ENCODE peak calls at places on chromosomes 11 and 22, in four cellular contexts. K, Z, U and S are unnamed samples. For H3K36me3 and H3K4me1, the result is how much of the 10 kb centered on the place peaks cover.

GRCh38 chr11:47469411-47470179 is 20.7 kb upstream of the RAPSN start:
- DNase-seq in K (no peak), Z (no peak), U (no peak), S (no peak)

GRCh38 chr11:61960532-61960931 is 6.9 kb downstream of the FTH1 start:
- DNase-seq in K (peak), Z (no peak), U (no peak), S (no peak)

GRCh38 chr11:124978316-124978715 is 24.3 kb downstream of the CCDC15 start:
- DNase-seq in K (no peak), Z (no peak), U (no peak), S (no peak)

GRCh38 chr11:103961010-103961409 is 75.4 kb upstream of the DDI1 start:
- DNase-seq in K (no peak), Z (no peak), U (no peak), S (no peak)

GRCh38 chr11:57143459-57143858 is 38.3 kb upstream of the LRRC55 start:
- DNase-seq in K (no peak), Z (no peak), U (no peak), S (no peak)

GRCh38 chr22:28882878-28883656 is at the start of gene ZNRF3:
- DNase-seq in K (peak), Z (peak), U (peak), S (peak)

GRCh38 chr11:90916706-90917105 is 693.9 kb upstream of the CHORDC1 start:
- DNase-seq in K (no peak), Z (no peak), U (no peak), S (no peak)

GRCh38 chr11:99371257-99371656 is 350.5 kb downstream of the CNTN5 start:
- DNase-seq in K (no peak), Z (no peak), U (no peak), S (no peak)

GRCh38 chr11:80843266-80843974 is 1402.6 kb upstream of the TENM4 start:
- DNase-seq in K (no peak), Z (no peak), U (no peak), S (no peak)

GRCh38 chr11:107770546-107770945 is 58.7 kb upstream of the SLN start:
- DNase-seq in K (no peak), Z (no peak), U (no peak), S (no peak)

GRCh38 chr22:23380230-23380573 is 199.9 kb downstream of the IGLL1 start:
- DNase-seq in K (no peak), Z (no peak), U (no peak), S (no peak)

GRCh38 chr11:12506502-12506921 is 129.1 kb downstream of the PARVA start:
- DNase-seq in K (no peak), Z (no peak), U (no peak), S (no peak)

GRCh38 chr22:20436309-20437252 is 1.0 kb downstream of the SCARF2 start:
- DNase-seq in K (no peak), Z (no peak), U (no peak), S (peak)

GRCh38 chr11:6201486-6201885 is 2.5 kb downstream of the OR52W1 start:
- DNase-seq in K (no peak), Z (no peak), U (no peak), S (no peak)

GRCh38 chr11:113350646-113351045 is 36.3 kb downstream of the TTC12 start:
- DNase-seq in K (no peak), Z (no peak), U (no peak), S (no peak)

GRCh38 chr11:134282121-134283045 is 6.2 kb downstream of the GLB1L3 start:
- DNase-seq in K (no peak), Z (no peak), U (no peak), S (no peak)

GRCh38 chr11:116225236-116225635 is 547.6 kb downstream of the BUD13 start:
- DNase-seq in K (no peak), Z (no peak), U (no peak), S (no peak)
- H3K36me3 ChIP-seq in K (under half), Z (under half), U (under half), S (under half)

GRCh38 chr11:1531418-1531817 is 40.7 kb downstream of the DUSP8 start:
- DNase-seq in K (no peak), Z (no peak), U (peak), S (no peak)
- H3K4me1 ChIP-seq in K (half or more), Z (under half), U (under half), S (under half)

GRCh38 chr11:119433369-119433749 is 10.4 kb upstream of the THY1 start:
- DNase-seq in K (no peak), Z (no peak), U (no peak), S (no peak)
- H3K4me3 ChIP-seq in K (peak), Z (no peak), U (no peak), S (no peak)

GRCh38 chr22:43167001-43167589 is 15.7 kb downstream of the TSPO start:
- DNase-seq in K (no peak), Z (no peak), U (no peak), S (no peak)
- H3K36me3 ChIP-seq in K (half or more), Z (under half), U (under half), S (under half)

GRCh38 chr11:20464566-20464965 is 77.0 kb downstream of the PRMT3 start:
- DNase-seq in K (no peak), Z (no peak), U (no peak), S (no peak)

GRCh38 chr11:20470348-20470747 is 82.8 kb downstream of the PRMT3 start:
- DNase-seq in K (no peak), Z (no peak), U (no peak), S (no peak)

GRCh38 chr11:20467458-20468185 is 80.1 kb downstream of the PRMT3 start:
- DNase-seq in K (no peak), Z (no peak), U (no peak), S (no peak)
- H3K4me1 ChIP-seq in K (under half), Z (under half), U (under half), S (under half)

DNA sequence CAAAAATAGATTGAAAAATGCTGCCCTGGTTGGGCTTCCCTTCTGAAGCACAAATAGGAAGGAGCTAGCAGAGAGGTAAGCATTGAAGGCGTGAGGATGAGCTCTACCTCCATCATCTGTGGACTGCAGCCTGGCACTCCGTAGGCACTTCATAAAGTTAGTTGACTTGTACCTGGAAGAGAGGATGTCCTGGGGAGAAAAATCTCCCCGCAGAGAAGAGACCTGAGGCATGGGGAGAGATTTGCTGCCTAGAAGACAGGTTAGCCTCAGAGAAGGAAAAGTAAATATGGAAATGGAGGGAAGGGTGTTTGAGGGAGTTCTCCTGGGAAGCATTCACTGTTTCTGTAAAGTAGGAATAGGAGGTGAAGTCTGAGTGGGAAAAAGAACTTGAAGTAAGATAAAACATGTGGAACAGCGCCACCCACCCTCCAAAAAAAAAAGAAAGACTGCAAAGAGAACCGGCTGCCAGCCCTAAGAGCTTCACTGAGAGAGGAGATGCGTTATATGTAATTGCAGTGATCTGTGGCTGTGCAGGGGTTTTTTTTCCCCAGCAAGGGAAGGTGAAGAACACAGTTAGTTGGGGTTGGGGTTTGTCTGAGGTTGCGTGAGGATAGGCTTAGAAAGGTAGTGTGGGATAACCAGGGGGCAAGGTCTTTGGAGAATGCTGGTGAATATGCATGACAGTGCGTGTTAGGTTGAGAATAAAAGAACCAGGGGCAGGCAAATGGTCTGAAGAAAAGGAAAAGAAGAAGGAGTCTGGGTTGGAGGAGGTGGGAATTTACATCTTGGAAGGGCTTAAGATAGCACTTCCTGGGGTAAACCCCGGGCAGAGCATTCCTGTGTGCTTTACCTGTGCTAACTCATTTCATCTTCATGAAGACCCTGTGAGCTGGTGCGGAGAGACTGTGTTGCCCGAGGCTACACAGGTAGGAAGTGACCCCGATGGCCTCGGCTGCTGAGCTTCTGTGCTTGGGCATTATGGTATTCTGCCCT is 16.0 kb downstream of the TNRC6B start:
- DNase-seq in K (no peak), Z (no peak), U (no peak), S (no peak)
- H3K4me3 ChIP-seq in K (no peak), Z (no peak), U (no peak), S (no peak)

GRCh38 chr11:8095831-8096522 is 15.0 kb downstream of the TUB start:
- DNase-seq in K (no peak), Z (no peak), U (no peak), S (no peak)
- H3K36me3 ChIP-seq in K (under half), Z (under half), U (under half), S (under half)

DNA sequence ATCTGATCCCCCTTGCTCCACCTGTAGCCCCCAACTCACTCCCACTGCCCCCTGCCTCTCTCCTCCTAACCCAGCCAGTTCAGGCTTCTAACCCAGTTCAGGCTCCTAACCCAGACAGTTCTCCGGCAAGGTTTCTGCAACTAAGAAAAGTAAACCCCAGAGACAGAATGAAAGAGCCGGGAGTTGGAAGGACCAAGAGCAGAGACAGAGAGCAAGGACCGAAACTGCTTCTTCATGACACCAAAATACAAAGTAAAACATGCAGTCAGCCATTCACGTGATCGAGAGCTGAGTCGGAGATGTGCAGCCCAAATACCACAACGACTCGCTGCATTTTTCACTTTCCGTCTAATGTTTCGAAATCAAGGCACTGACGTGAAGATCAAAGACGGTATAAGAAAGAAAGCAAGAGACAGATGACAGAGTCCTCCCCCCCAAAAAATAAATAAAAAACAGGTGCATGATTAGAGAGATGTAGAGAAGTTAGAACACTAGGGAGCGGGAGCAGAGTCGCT is 844 bp downstream of the IL10RA start:
- DNase-seq in K (no peak), Z (no peak), U (peak), S (no peak)
- H3K4me1 ChIP-seq in K (under half), Z (under half), U (under half), S (under half)

GRCh38 chr22:25086902-25087282 is 112.8 kb upstream of the CRYBB3 start:
- DNase-seq in K (no peak), Z (no peak), U (no peak), S (no peak)

GRCh38 chr22:25084405-25085107 is 115.1 kb upstream of the CRYBB3 start:
- DNase-seq in K (no peak), Z (no peak), U (no peak), S (no peak)

GRCh38 chr22:25085156-25085555 is 114.5 kb upstream of the CRYBB3 start:
- DNase-seq in K (no peak), Z (no peak), U (no peak), S (no peak)

GRCh38 chr22:25083414-25084166 is 116.1 kb upstream of the CRYBB3 start:
- DNase-seq in K (no peak), Z (peak), U (no peak), S (no peak)

GRCh38 chr22:25085930-25086901 is 113.4 kb upstream of the CRYBB3 start:
- DNase-seq in K (no peak), Z (peak), U (peak), S (no peak)
- H3K4me3 ChIP-seq in K (no peak), Z (no peak), U (no peak), S (no peak)

GRCh38 chr11:43676933-43677332 is 3.6 kb upstream of the HSD17B12 start:
- DNase-seq in K (no peak), Z (no peak), U (no peak), S (no peak)

GRCh38 chr11:43686207-43686606 is 5.7 kb downstream of the HSD17B12 start:
- DNase-seq in K (no peak), Z (no peak), U (no peak), S (no peak)

GRCh38 chr11:43680521-43681505 is at the start of gene HSD17B12:
- DNase-seq in K (peak), Z (peak), U (peak), S (peak)

GRCh38 chr11:43685483-43685882 is 4.9 kb downstream of the HSD17B12 start:
- DNase-seq in K (no peak), Z (no peak), U (no peak), S (no peak)

GRCh38 chr11:43681543-43681942 is 1.0 kb downstream of the HSD17B12 start:
- DNase-seq in K (no peak), Z (no peak), U (no peak), S (no peak)
- H3K36me3 ChIP-seq in K (under half), Z (under half), U (under half), S (under half)